ENCODE peak calls at places on chromosome 15, in ten cellular contexts. One of them, this sample, is unnamed.
A peak's percentile ranks its signal among the peaks of the same experiment; 100 is the strongest.

GRCh38 chr15:71093089-71094024 is 21.9 kb upstream of the THSD4 start:
- DNase-seq in GM23338: no peak
- DNase-seq in heart left ventricle: no peak
- DNase-seq in astrocyte of the spinal cord: peak; percentile 81
- DNase-seq in HFFc6: peak; percentile 87
- DNase-seq in BE2C: no peak
- DNase-seq in pancreas: peak; percentile 26
- DNase-seq in DND-41: no peak
- DNase-seq in type B pancreatic cell: no peak
- DNase-seq in cardiac muscle cell: peak; percentile 30
- DNase-seq in this sample: no peak

GRCh38 chr15:82647045-82647834 is at the start of gene CPEB1:
- DNase-seq in HFFc6: peak; percentile 32
- DNase-seq in DND-41: no peak
- DNase-seq in BE2C: peak; percentile 39
- DNase-seq in type B pancreatic cell: no peak
- DNase-seq in astrocyte of the spinal cord: peak; percentile 5
- DNase-seq in heart left ventricle: peak; percentile 72
- DNase-seq in GM23338: peak; percentile 75
- DNase-seq in cardiac muscle cell: peak; percentile 55
- DNase-seq in pancreas: peak; percentile 64
- DNase-seq in this sample: peak; percentile 50

GRCh38 chr15:65371976-65372786 is 5.6 kb downstream of the IGDCC3 start:
- DNase-seq in cardiac muscle cell: no peak
- DNase-seq in heart left ventricle: no peak
- DNase-seq in BE2C: no peak
- DNase-seq in GM23338: no peak
- DNase-seq in pancreas: no peak
- DNase-seq in HFFc6: no peak
- DNase-seq in type B pancreatic cell: no peak
- DNase-seq in DND-41: no peak
- DNase-seq in astrocyte of the spinal cord: no peak
- DNase-seq in this sample: no peak

GRCh38 chr15:78308422-78309021 is 9.1 kb upstream of the SKIC8 start:
- DNase-seq in heart left ventricle: peak; percentile 83
- DNase-seq in pancreas: peak; percentile 56
- DNase-seq in BE2C: peak; percentile 92
- DNase-seq in DND-41: peak; percentile 56
- DNase-seq in astrocyte of the spinal cord: peak; percentile 63
- DNase-seq in HFFc6: peak; percentile 38
- DNase-seq in type B pancreatic cell: peak; percentile 89
- DNase-seq in GM23338: peak; percentile 94
- DNase-seq in cardiac muscle cell: peak; percentile 78
- DNase-seq in this sample: peak; percentile 52

GRCh38 chr15:88995449-88995848 is 82.3 kb upstream of the MFGE8 start:
- DNase-seq in BE2C: no peak
- DNase-seq in type B pancreatic cell: no peak
- DNase-seq in HFFc6: no peak
- DNase-seq in pancreas: no peak
- DNase-seq in GM23338: peak; percentile 70
- DNase-seq in heart left ventricle: no peak
- DNase-seq in DND-41: no peak
- DNase-seq in cardiac muscle cell: peak; percentile 62
- DNase-seq in astrocyte of the spinal cord: no peak
- DNase-seq in this sample: no peak

GRCh38 chr15:41661078-41661528 is 898 bp downstream of the MGA start:
- DNase-seq in HFFc6: no peak
- DNase-seq in type B pancreatic cell: no peak
- DNase-seq in BE2C: no peak
- DNase-seq in astrocyte of the spinal cord: no peak
- DNase-seq in cardiac muscle cell: no peak
- DNase-seq in GM23338: peak; percentile 46
- DNase-seq in DND-41: no peak
- DNase-seq in pancreas: no peak
- DNase-seq in heart left ventricle: no peak
- DNase-seq in this sample: no peak

GRCh38 chr15:63381301-63382192 is at the start of gene CA12:
- DNase-seq in HFFc6: no peak
- DNase-seq in type B pancreatic cell: no peak
- DNase-seq in DND-41: no peak
- DNase-seq in GM23338: peak; percentile 77
- DNase-seq in heart left ventricle: no peak
- DNase-seq in BE2C: peak; percentile 39
- DNase-seq in pancreas: peak; percentile 80
- DNase-seq in astrocyte of the spinal cord: peak; percentile 66
- DNase-seq in cardiac muscle cell: peak; percentile 47
- DNase-seq in this sample: peak; percentile 20

GRCh38 chr15:34795267-34796081 is at the start of gene ACTC1:
- DNase-seq in heart left ventricle: peak; percentile 83
- DNase-seq in astrocyte of the spinal cord: peak; percentile 40
- DNase-seq in DND-41: no peak
- DNase-seq in type B pancreatic cell: no peak
- DNase-seq in HFFc6: peak; percentile 42
- DNase-seq in GM23338: peak; percentile 83
- DNase-seq in pancreas: peak; percentile 63
- DNase-seq in BE2C: no peak
- DNase-seq in cardiac muscle cell: peak; percentile 55
- DNase-seq in this sample: peak; percentile 74

GRCh38 chr15:93862791-93863190 is 368.6 kb upstream of the MCTP2 start:
- DNase-seq in astrocyte of the spinal cord: no peak
- DNase-seq in heart left ventricle: no peak
- DNase-seq in pancreas: no peak
- DNase-seq in DND-41: peak; percentile 77
- DNase-seq in GM23338: no peak
- DNase-seq in BE2C: no peak
- DNase-seq in type B pancreatic cell: no peak
- DNase-seq in cardiac muscle cell: no peak
- DNase-seq in HFFc6: no peak
- DNase-seq in this sample: peak; percentile 20

GRCh38 chr15:55954862-55955605 is 38.4 kb downstream of the NEDD4 start:
- DNase-seq in heart left ventricle: no peak
- DNase-seq in astrocyte of the spinal cord: no peak
- DNase-seq in DND-41: no peak
- DNase-seq in pancreas: no peak
- DNase-seq in type B pancreatic cell: no peak
- DNase-seq in GM23338: no peak
- DNase-seq in HFFc6: no peak
- DNase-seq in BE2C: no peak
- DNase-seq in cardiac muscle cell: no peak
- DNase-seq in this sample: no peak

GRCh38 chr15:83602021-83602420 is 51.9 kb upstream of the ADAMTSL3 start:
- DNase-seq in HFFc6: no peak
- DNase-seq in pancreas: no peak
- DNase-seq in type B pancreatic cell: no peak
- DNase-seq in DND-41: no peak
- DNase-seq in GM23338: no peak
- DNase-seq in BE2C: no peak
- DNase-seq in astrocyte of the spinal cord: no peak
- DNase-seq in cardiac muscle cell: no peak
- DNase-seq in heart left ventricle: no peak
- DNase-seq in this sample: no peak

GRCh38 chr15:40754574-40754882 is 526 bp downstream of the RMDN3 start:
- DNase-seq in cardiac muscle cell: peak; percentile 23
- DNase-seq in HFFc6: no peak
- DNase-seq in pancreas: no peak
- DNase-seq in heart left ventricle: peak; percentile 71
- DNase-seq in type B pancreatic cell: no peak
- DNase-seq in DND-41: no peak
- DNase-seq in BE2C: peak; percentile 31
- DNase-seq in GM23338: peak; percentile 62
- DNase-seq in astrocyte of the spinal cord: no peak
- DNase-seq in this sample: no peak

DNA sequence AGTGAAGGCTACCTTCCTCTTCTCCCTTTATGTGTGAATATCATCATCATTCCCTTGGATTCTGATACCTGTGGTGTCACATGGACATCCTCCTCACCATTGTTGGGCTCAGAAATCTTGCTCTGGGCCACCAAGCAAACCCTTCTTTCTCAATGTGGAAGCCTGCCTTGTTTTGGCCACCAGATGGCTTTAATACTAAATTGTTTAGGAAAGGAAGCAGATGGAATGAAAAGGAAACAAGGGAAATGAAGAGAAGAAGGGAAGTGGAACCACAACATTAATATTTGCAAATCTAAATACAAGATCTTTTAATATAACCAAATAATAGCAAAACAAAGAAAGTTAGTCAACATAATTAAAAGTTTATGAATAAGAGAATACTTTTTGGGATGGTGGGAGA is 14.0 kb downstream of the FAM227B start:
- DNase-seq in astrocyte of the spinal cord: no peak
- DNase-seq in GM23338: peak; percentile 21
- DNase-seq in HFFc6: no peak
- DNase-seq in BE2C: no peak
- DNase-seq in DND-41: no peak
- DNase-seq in type B pancreatic cell: no peak
- DNase-seq in heart left ventricle: no peak
- DNase-seq in cardiac muscle cell: peak; percentile 11
- DNase-seq in pancreas: no peak
- DNase-seq in this sample: no peak
- TF ChIP-seq CTCF in astrocyte of the spinal cord: no peak
- TF ChIP-seq CTCF in GM23338: peak; percentile 40
- TF ChIP-seq CTCF in HFFc6: peak; percentile 59
- TF ChIP-seq CTCF in BE2C: no peak
- TF ChIP-seq CTCF in DND-41: no peak
- TF ChIP-seq CTCF in type B pancreatic cell: no peak
- TF ChIP-seq CTCF in heart left ventricle: no peak
- TF ChIP-seq CTCF in cardiac muscle cell: no peak
- TF ChIP-seq CTCF in pancreas: no peak
- TF ChIP-seq CTCF in this sample: no peak

GRCh38 chr15:58438956-58439355 is 7.2 kb downstream of the LIPC start:
- DNase-seq in type B pancreatic cell: no peak
- DNase-seq in astrocyte of the spinal cord: peak; percentile 31
- DNase-seq in pancreas: no peak
- DNase-seq in HFFc6: peak; percentile 43
- DNase-seq in cardiac muscle cell: peak; percentile 73
- DNase-seq in heart left ventricle: no peak
- DNase-seq in DND-41: peak; percentile 57
- DNase-seq in BE2C: peak; percentile 60
- DNase-seq in GM23338: peak; percentile 69
- DNase-seq in this sample: peak; percentile 65
- TF ChIP-seq CTCF in type B pancreatic cell: peak; percentile 64
- TF ChIP-seq CTCF in astrocyte of the spinal cord: no peak
- TF ChIP-seq CTCF in pancreas: no peak
- TF ChIP-seq CTCF in HFFc6: peak; percentile 75
- TF ChIP-seq CTCF in cardiac muscle cell: peak; percentile 38
- TF ChIP-seq CTCF in heart left ventricle: no peak
- TF ChIP-seq CTCF in DND-41: peak; percentile 60
- TF ChIP-seq CTCF in BE2C: peak; percentile 68
- TF ChIP-seq CTCF in GM23338: peak; percentile 48
- TF ChIP-seq CTCF in this sample: peak; percentile 43

GRCh38 chr15:67063689-67064606 is 1.5 kb upstream of the SMAD3 start:
- DNase-seq in pancreas: peak; percentile 57
- DNase-seq in heart left ventricle: no peak
- DNase-seq in DND-41: no peak
- DNase-seq in HFFc6: no peak
- DNase-seq in BE2C: no peak
- DNase-seq in astrocyte of the spinal cord: peak; percentile 71
- DNase-seq in cardiac muscle cell: no peak
- DNase-seq in GM23338: peak; percentile 87
- DNase-seq in type B pancreatic cell: no peak
- DNase-seq in this sample: peak; percentile 32
- TF ChIP-seq CTCF in pancreas: no peak
- TF ChIP-seq CTCF in heart left ventricle: no peak
- TF ChIP-seq CTCF in DND-41: no peak
- TF ChIP-seq CTCF in HFFc6: no peak
- TF ChIP-seq CTCF in BE2C: no peak
- TF ChIP-seq CTCF in astrocyte of the spinal cord: no peak
- TF ChIP-seq CTCF in cardiac muscle cell: no peak
- TF ChIP-seq CTCF in GM23338: no peak
- TF ChIP-seq CTCF in type B pancreatic cell: no peak
- TF ChIP-seq CTCF in this sample: no peak

GRCh38 chr15:25849431-25849921 is 13.7 kb downstream of the ATP10A start:
- DNase-seq in HFFc6: peak; percentile 73
- DNase-seq in cardiac muscle cell: peak; percentile 84
- DNase-seq in BE2C: no peak
- DNase-seq in astrocyte of the spinal cord: peak; percentile 87
- DNase-seq in DND-41: no peak
- DNase-seq in GM23338: peak; percentile 28
- DNase-seq in heart left ventricle: no peak
- DNase-seq in pancreas: no peak
- DNase-seq in type B pancreatic cell: no peak
- DNase-seq in this sample: no peak

GRCh38 chr15:25852027-25852426 is 11.1 kb downstream of the ATP10A start:
- DNase-seq in BE2C: no peak
- DNase-seq in DND-41: no peak
- DNase-seq in heart left ventricle: no peak
- DNase-seq in type B pancreatic cell: no peak
- DNase-seq in HFFc6: no peak
- DNase-seq in GM23338: no peak
- DNase-seq in pancreas: no peak
- DNase-seq in cardiac muscle cell: no peak
- DNase-seq in astrocyte of the spinal cord: no peak
- DNase-seq in this sample: no peak

GRCh38 chr15:25850154-25851111 is 12.7 kb downstream of the ATP10A start:
- DNase-seq in cardiac muscle cell: peak; percentile 78
- DNase-seq in BE2C: no peak
- DNase-seq in DND-41: no peak
- DNase-seq in pancreas: peak; percentile 43
- DNase-seq in heart left ventricle: peak; percentile 90
- DNase-seq in type B pancreatic cell: no peak
- DNase-seq in HFFc6: peak; percentile 82
- DNase-seq in GM23338: peak; percentile 70
- DNase-seq in astrocyte of the spinal cord: peak; percentile 82
- DNase-seq in this sample: peak; percentile 77

GRCh38 chr15:25848769-25849430 is 14.2 kb downstream of the ATP10A start:
- DNase-seq in type B pancreatic cell: no peak
- DNase-seq in DND-41: no peak
- DNase-seq in heart left ventricle: no peak
- DNase-seq in BE2C: no peak
- DNase-seq in pancreas: no peak
- DNase-seq in GM23338: peak; percentile 28
- DNase-seq in cardiac muscle cell: no peak
- DNase-seq in HFFc6: no peak
- DNase-seq in astrocyte of the spinal cord: no peak
- DNase-seq in this sample: no peak

DNA sequence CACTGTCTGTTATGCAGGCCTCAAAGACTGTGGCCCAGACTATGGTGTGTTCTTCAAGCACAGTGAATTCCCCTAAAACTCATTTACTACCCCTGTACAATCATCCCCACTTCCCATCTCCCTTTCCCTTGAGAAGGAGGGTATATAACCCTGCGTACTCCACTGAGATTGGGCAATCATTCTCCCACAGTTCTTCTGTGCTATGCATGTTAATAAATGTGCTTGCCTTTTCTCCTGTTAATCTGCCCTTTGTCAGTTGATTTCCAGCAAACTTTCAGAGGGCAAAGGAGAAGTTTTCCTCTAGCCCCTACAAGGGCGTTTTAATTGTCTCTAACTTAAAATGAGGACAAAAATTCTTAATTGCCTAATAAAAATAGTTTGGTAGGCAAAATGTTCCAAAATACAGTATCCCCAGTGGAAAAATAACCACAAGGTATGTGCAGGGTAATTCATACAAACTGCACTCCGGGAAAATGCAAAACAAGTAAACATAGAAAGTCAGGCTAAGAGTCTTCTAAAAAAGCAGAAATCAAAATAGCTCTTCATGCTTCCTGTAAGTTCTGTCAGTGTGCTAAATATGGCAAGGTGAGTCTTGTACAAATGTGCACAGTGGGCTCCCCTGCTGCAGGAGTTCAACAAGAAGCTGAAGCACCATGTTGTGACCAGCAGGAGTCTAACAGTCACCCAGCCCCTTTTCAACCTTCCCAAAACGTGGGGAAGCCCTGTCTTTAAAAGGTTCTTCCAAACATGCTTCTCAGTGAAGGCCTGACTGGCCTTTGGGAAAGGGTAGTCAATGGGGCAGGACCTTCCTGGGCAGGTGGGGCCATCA is 10.2 kb downstream of the ATP10A start:
- DNase-seq in cardiac muscle cell: peak; percentile 19
- DNase-seq in GM23338: no peak
- DNase-seq in HFFc6: no peak
- DNase-seq in type B pancreatic cell: no peak
- DNase-seq in BE2C: no peak
- DNase-seq in astrocyte of the spinal cord: no peak
- DNase-seq in pancreas: no peak
- DNase-seq in DND-41: no peak
- DNase-seq in heart left ventricle: no peak
- DNase-seq in this sample: no peak
- TF ChIP-seq CTCF in cardiac muscle cell: no peak
- TF ChIP-seq CTCF in GM23338: no peak
- TF ChIP-seq CTCF in HFFc6: peak; percentile 33
- TF ChIP-seq CTCF in type B pancreatic cell: no peak
- TF ChIP-seq CTCF in BE2C: no peak
- TF ChIP-seq CTCF in astrocyte of the spinal cord: no peak
- TF ChIP-seq CTCF in pancreas: no peak
- TF ChIP-seq CTCF in DND-41: no peak
- TF ChIP-seq CTCF in heart left ventricle: no peak
- TF ChIP-seq CTCF in this sample: no peak

This sample was measured in heart right ventricle.